ENCODE peak calls at places on chromosomes 3 and 15, in seven cellular contexts. One of them, this sample, is unnamed.

GRCh38 chr3:77871436-77871835 is 831.5 kb downstream of the ROBO2 start:
- DNase-seq in HL-60: no peak
- DNase-seq in left ventricle myocardium superior: no peak
- DNase-seq in stimulated activated CD8-positive, alpha-beta memory T cell treated with anti-CD3 and anti-CD28 coated beads, Interleukin-7, amount 100 ng/mL, for 1 hour: no peak
- DNase-seq in natural killer cell treated with Interleukin-12 subunit alpha and Interleukin-12 subunit beta and Interleukin-15 and Interleukin-18, amount 100 ng/mL, for 72 hours: no peak
- DNase-seq in IMR-90: no peak
- DNase-seq in GDM1: no peak
- DNase-seq in this sample: no peak

GRCh38 chr15:29704950-29705597 is 117.2 kb downstream of the TJP1 start:
- DNase-seq in HL-60: no peak
- DNase-seq in left ventricle myocardium superior: no peak
- DNase-seq in stimulated activated CD8-positive, alpha-beta memory T cell treated with anti-CD3 and anti-CD28 coated beads, Interleukin-7, amount 100 ng/mL, for 1 hour: no peak
- DNase-seq in natural killer cell treated with Interleukin-12 subunit alpha and Interleukin-12 subunit beta and Interleukin-15 and Interleukin-18, amount 100 ng/mL, for 72 hours: no peak
- DNase-seq in IMR-90: no peak
- DNase-seq in GDM1: no peak
- DNase-seq in this sample: no peak

GRCh38 chr3:108818404-108818803 is 4.2 kb upstream of the TRAT1 start:
- DNase-seq in HL-60: no peak
- DNase-seq in left ventricle myocardium superior: no peak
- DNase-seq in stimulated activated CD8-positive, alpha-beta memory T cell treated with anti-CD3 and anti-CD28 coated beads, Interleukin-7, amount 100 ng/mL, for 1 hour: peak; percentile 14
- DNase-seq in natural killer cell treated with Interleukin-12 subunit alpha and Interleukin-12 subunit beta and Interleukin-15 and Interleukin-18, amount 100 ng/mL, for 72 hours: no peak
- DNase-seq in IMR-90: peak; percentile 10
- DNase-seq in GDM1: no peak
- DNase-seq in this sample: no peak

GRCh38 chr15:88108991-88109390 is 147.5 kb downstream of the NTRK3 start:
- DNase-seq in HL-60: no peak
- DNase-seq in left ventricle myocardium superior: no peak
- DNase-seq in stimulated activated CD8-positive, alpha-beta memory T cell treated with anti-CD3 and anti-CD28 coated beads, Interleukin-7, amount 100 ng/mL, for 1 hour: no peak
- DNase-seq in natural killer cell treated with Interleukin-12 subunit alpha and Interleukin-12 subunit beta and Interleukin-15 and Interleukin-18, amount 100 ng/mL, for 72 hours: no peak
- DNase-seq in IMR-90: no peak
- DNase-seq in GDM1: no peak
- DNase-seq in this sample: no peak

GRCh38 chr15:75731248-75732100 is 18.8 kb upstream of the CSPG4 start:
- DNase-seq in HL-60: no peak
- DNase-seq in left ventricle myocardium superior: peak; percentile 68
- DNase-seq in stimulated activated CD8-positive, alpha-beta memory T cell treated with anti-CD3 and anti-CD28 coated beads, Interleukin-7, amount 100 ng/mL, for 1 hour: no peak
- DNase-seq in natural killer cell treated with Interleukin-12 subunit alpha and Interleukin-12 subunit beta and Interleukin-15 and Interleukin-18, amount 100 ng/mL, for 72 hours: peak; percentile 56
- DNase-seq in IMR-90: peak; percentile 51
- DNase-seq in GDM1: peak; percentile 18
- DNase-seq in this sample: no peak

GRCh38 chr3:155285936-155286335 is 7.5 kb downstream of the STRIT1 start:
- DNase-seq in HL-60: no peak
- DNase-seq in left ventricle myocardium superior: no peak
- DNase-seq in stimulated activated CD8-positive, alpha-beta memory T cell treated with anti-CD3 and anti-CD28 coated beads, Interleukin-7, amount 100 ng/mL, for 1 hour: no peak
- DNase-seq in natural killer cell treated with Interleukin-12 subunit alpha and Interleukin-12 subunit beta and Interleukin-15 and Interleukin-18, amount 100 ng/mL, for 72 hours: no peak
- DNase-seq in IMR-90: no peak
- DNase-seq in GDM1: no peak
- DNase-seq in this sample: no peak

GRCh38 chr15:39685367-39685766 is 97.3 kb downstream of the FSIP1 start:
- DNase-seq in HL-60: no peak
- DNase-seq in left ventricle myocardium superior: no peak
- DNase-seq in stimulated activated CD8-positive, alpha-beta memory T cell treated with anti-CD3 and anti-CD28 coated beads, Interleukin-7, amount 100 ng/mL, for 1 hour: no peak
- DNase-seq in natural killer cell treated with Interleukin-12 subunit alpha and Interleukin-12 subunit beta and Interleukin-15 and Interleukin-18, amount 100 ng/mL, for 72 hours: no peak
- DNase-seq in IMR-90: no peak
- DNase-seq in GDM1: no peak
- DNase-seq in this sample: no peak

GRCh38 chr3:57015912-57016311 is 44.6 kb upstream of the SPATA12 start:
- DNase-seq in HL-60: no peak
- DNase-seq in left ventricle myocardium superior: no peak
- DNase-seq in stimulated activated CD8-positive, alpha-beta memory T cell treated with anti-CD3 and anti-CD28 coated beads, Interleukin-7, amount 100 ng/mL, for 1 hour: no peak
- DNase-seq in natural killer cell treated with Interleukin-12 subunit alpha and Interleukin-12 subunit beta and Interleukin-15 and Interleukin-18, amount 100 ng/mL, for 72 hours: peak; percentile 8
- DNase-seq in IMR-90: no peak
- DNase-seq in GDM1: no peak
- DNase-seq in this sample: no peak

GRCh38 chr3:40719660-40720287 is 195.0 kb downstream of the ZNF621 start:
- DNase-seq in HL-60: no peak
- DNase-seq in left ventricle myocardium superior: no peak
- DNase-seq in stimulated activated CD8-positive, alpha-beta memory T cell treated with anti-CD3 and anti-CD28 coated beads, Interleukin-7, amount 100 ng/mL, for 1 hour: no peak
- DNase-seq in natural killer cell treated with Interleukin-12 subunit alpha and Interleukin-12 subunit beta and Interleukin-15 and Interleukin-18, amount 100 ng/mL, for 72 hours: no peak
- DNase-seq in IMR-90: no peak
- DNase-seq in GDM1: no peak
- DNase-seq in this sample: no peak

GRCh38 chr3:98513136-98513535 is 9.6 kb downstream of the CLDND1 start:
- DNase-seq in HL-60: peak; percentile 80
- DNase-seq in left ventricle myocardium superior: no peak
- DNase-seq in stimulated activated CD8-positive, alpha-beta memory T cell treated with anti-CD3 and anti-CD28 coated beads, Interleukin-7, amount 100 ng/mL, for 1 hour: no peak
- DNase-seq in natural killer cell treated with Interleukin-12 subunit alpha and Interleukin-12 subunit beta and Interleukin-15 and Interleukin-18, amount 100 ng/mL, for 72 hours: peak; percentile 61
- DNase-seq in IMR-90: peak; percentile 12
- DNase-seq in GDM1: no peak
- DNase-seq in this sample: no peak

GRCh38 chr3:46913644-46914043 is 36.1 kb downstream of the PTH1R start:
- DNase-seq in HL-60: no peak
- DNase-seq in left ventricle myocardium superior: peak; percentile 44
- DNase-seq in stimulated activated CD8-positive, alpha-beta memory T cell treated with anti-CD3 and anti-CD28 coated beads, Interleukin-7, amount 100 ng/mL, for 1 hour: no peak
- DNase-seq in natural killer cell treated with Interleukin-12 subunit alpha and Interleukin-12 subunit beta and Interleukin-15 and Interleukin-18, amount 100 ng/mL, for 72 hours: no peak
- DNase-seq in IMR-90: peak; percentile 81
- DNase-seq in GDM1: no peak
- DNase-seq in this sample: no peak

GRCh38 chr3:17645074-17645698 is 97.2 kb downstream of the TBC1D5 start:
- DNase-seq in HL-60: peak; percentile 7
- DNase-seq in left ventricle myocardium superior: no peak
- DNase-seq in stimulated activated CD8-positive, alpha-beta memory T cell treated with anti-CD3 and anti-CD28 coated beads, Interleukin-7, amount 100 ng/mL, for 1 hour: no peak
- DNase-seq in natural killer cell treated with Interleukin-12 subunit alpha and Interleukin-12 subunit beta and Interleukin-15 and Interleukin-18, amount 100 ng/mL, for 72 hours: no peak
- DNase-seq in IMR-90: peak; percentile 76
- DNase-seq in GDM1: peak; percentile 30
- DNase-seq in this sample: no peak

GRCh38 chr15:80010131-80010673 is 39.2 kb upstream of the BCL2A1 start:
- DNase-seq in HL-60: no peak
- DNase-seq in left ventricle myocardium superior: no peak
- DNase-seq in stimulated activated CD8-positive, alpha-beta memory T cell treated with anti-CD3 and anti-CD28 coated beads, Interleukin-7, amount 100 ng/mL, for 1 hour: no peak
- DNase-seq in natural killer cell treated with Interleukin-12 subunit alpha and Interleukin-12 subunit beta and Interleukin-15 and Interleukin-18, amount 100 ng/mL, for 72 hours: no peak
- DNase-seq in IMR-90: no peak
- DNase-seq in GDM1: no peak
- DNase-seq in this sample: no peak

GRCh38 chr3:13709706-13710105 is 160.8 kb downstream of the FBLN2 start:
- DNase-seq in HL-60: no peak
- DNase-seq in left ventricle myocardium superior: no peak
- DNase-seq in stimulated activated CD8-positive, alpha-beta memory T cell treated with anti-CD3 and anti-CD28 coated beads, Interleukin-7, amount 100 ng/mL, for 1 hour: no peak
- DNase-seq in natural killer cell treated with Interleukin-12 subunit alpha and Interleukin-12 subunit beta and Interleukin-15 and Interleukin-18, amount 100 ng/mL, for 72 hours: no peak
- DNase-seq in IMR-90: no peak
- DNase-seq in GDM1: no peak
- DNase-seq in this sample: no peak

GRCh38 chr3:174198199-174198598 is 660.9 kb upstream of the NAALADL2 start:
- DNase-seq in HL-60: no peak
- DNase-seq in left ventricle myocardium superior: no peak
- DNase-seq in stimulated activated CD8-positive, alpha-beta memory T cell treated with anti-CD3 and anti-CD28 coated beads, Interleukin-7, amount 100 ng/mL, for 1 hour: no peak
- DNase-seq in natural killer cell treated with Interleukin-12 subunit alpha and Interleukin-12 subunit beta and Interleukin-15 and Interleukin-18, amount 100 ng/mL, for 72 hours: no peak
- DNase-seq in IMR-90: peak; percentile 95
- DNase-seq in GDM1: no peak
- DNase-seq in this sample: no peak

GRCh38 chr15:47504624-47505256 is 212.6 kb upstream of the SEMA6D start:
- DNase-seq in HL-60: peak; percentile 33
- DNase-seq in left ventricle myocardium superior: no peak
- DNase-seq in stimulated activated CD8-positive, alpha-beta memory T cell treated with anti-CD3 and anti-CD28 coated beads, Interleukin-7, amount 100 ng/mL, for 1 hour: no peak
- DNase-seq in natural killer cell treated with Interleukin-12 subunit alpha and Interleukin-12 subunit beta and Interleukin-15 and Interleukin-18, amount 100 ng/mL, for 72 hours: no peak
- DNase-seq in IMR-90: no peak
- DNase-seq in GDM1: no peak
- DNase-seq in this sample: no peak

GRCh38 chr3:14834807-14835466 is 16.2 kb downstream of the FGD5 start:
- DNase-seq in HL-60: no peak
- DNase-seq in left ventricle myocardium superior: no peak
- DNase-seq in stimulated activated CD8-positive, alpha-beta memory T cell treated with anti-CD3 and anti-CD28 coated beads, Interleukin-7, amount 100 ng/mL, for 1 hour: no peak
- DNase-seq in natural killer cell treated with Interleukin-12 subunit alpha and Interleukin-12 subunit beta and Interleukin-15 and Interleukin-18, amount 100 ng/mL, for 72 hours: no peak
- DNase-seq in IMR-90: no peak
- DNase-seq in GDM1: no peak
- DNase-seq in this sample: no peak

GRCh38 chr15:25582886-25583285 is 144.1 kb upstream of the UBE3A start:
- DNase-seq in HL-60: no peak
- DNase-seq in left ventricle myocardium superior: no peak
- DNase-seq in stimulated activated CD8-positive, alpha-beta memory T cell treated with anti-CD3 and anti-CD28 coated beads, Interleukin-7, amount 100 ng/mL, for 1 hour: no peak
- DNase-seq in natural killer cell treated with Interleukin-12 subunit alpha and Interleukin-12 subunit beta and Interleukin-15 and Interleukin-18, amount 100 ng/mL, for 72 hours: no peak
- DNase-seq in IMR-90: no peak
- DNase-seq in GDM1: no peak
- DNase-seq in this sample: no peak

GRCh38 chr3:8742921-8743605 is 9.5 kb downstream of the CAV3 start:
- DNase-seq in HL-60: no peak
- DNase-seq in left ventricle myocardium superior: no peak
- DNase-seq in stimulated activated CD8-positive, alpha-beta memory T cell treated with anti-CD3 and anti-CD28 coated beads, Interleukin-7, amount 100 ng/mL, for 1 hour: no peak
- DNase-seq in natural killer cell treated with Interleukin-12 subunit alpha and Interleukin-12 subunit beta and Interleukin-15 and Interleukin-18, amount 100 ng/mL, for 72 hours: no peak
- DNase-seq in IMR-90: peak; percentile 74
- DNase-seq in GDM1: no peak
- DNase-seq in this sample: no peak

GRCh38 chr3:183584914-183585280 is 29.4 kb upstream of the KLHL6 start:
- DNase-seq in HL-60: no peak
- DNase-seq in left ventricle myocardium superior: no peak
- DNase-seq in stimulated activated CD8-positive, alpha-beta memory T cell treated with anti-CD3 and anti-CD28 coated beads, Interleukin-7, amount 100 ng/mL, for 1 hour: no peak
- DNase-seq in natural killer cell treated with Interleukin-12 subunit alpha and Interleukin-12 subunit beta and Interleukin-15 and Interleukin-18, amount 100 ng/mL, for 72 hours: no peak
- DNase-seq in IMR-90: no peak
- DNase-seq in GDM1: no peak
- DNase-seq in this sample: no peak

GRCh38 chr15:63052961-63053698 is 10.6 kb downstream of the TPM1 start:
- DNase-seq in HL-60: no peak
- DNase-seq in left ventricle myocardium superior: peak; percentile 59
- DNase-seq in stimulated activated CD8-positive, alpha-beta memory T cell treated with anti-CD3 and anti-CD28 coated beads, Interleukin-7, amount 100 ng/mL, for 1 hour: no peak
- DNase-seq in natural killer cell treated with Interleukin-12 subunit alpha and Interleukin-12 subunit beta and Interleukin-15 and Interleukin-18, amount 100 ng/mL, for 72 hours: no peak
- DNase-seq in IMR-90: no peak
- DNase-seq in GDM1: no peak
- DNase-seq in this sample: no peak

GRCh38 chr3:54859204-54859603 is 68.7 kb downstream of the LRTM1 start:
- DNase-seq in HL-60: no peak
- DNase-seq in left ventricle myocardium superior: no peak
- DNase-seq in stimulated activated CD8-positive, alpha-beta memory T cell treated with anti-CD3 and anti-CD28 coated beads, Interleukin-7, amount 100 ng/mL, for 1 hour: no peak
- DNase-seq in natural killer cell treated with Interleukin-12 subunit alpha and Interleukin-12 subunit beta and Interleukin-15 and Interleukin-18, amount 100 ng/mL, for 72 hours: no peak
- DNase-seq in IMR-90: peak; percentile 68
- DNase-seq in GDM1: no peak
- DNase-seq in this sample: no peak

GRCh38 chr3:37726445-37727000 is 135.2 kb upstream of the CTDSPL start:
- DNase-seq in HL-60: no peak
- DNase-seq in left ventricle myocardium superior: peak; percentile 36
- DNase-seq in stimulated activated CD8-positive, alpha-beta memory T cell treated with anti-CD3 and anti-CD28 coated beads, Interleukin-7, amount 100 ng/mL, for 1 hour: no peak
- DNase-seq in natural killer cell treated with Interleukin-12 subunit alpha and Interleukin-12 subunit beta and Interleukin-15 and Interleukin-18, amount 100 ng/mL, for 72 hours: no peak
- DNase-seq in IMR-90: no peak
- DNase-seq in GDM1: no peak
- DNase-seq in this sample: no peak

GRCh38 chr3:195767792-195768191 is 43.9 kb downstream of the MUC4 start:
- DNase-seq in HL-60: no peak
- DNase-seq in left ventricle myocardium superior: no peak
- DNase-seq in stimulated activated CD8-positive, alpha-beta memory T cell treated with anti-CD3 and anti-CD28 coated beads, Interleukin-7, amount 100 ng/mL, for 1 hour: no peak
- DNase-seq in natural killer cell treated with Interleukin-12 subunit alpha and Interleukin-12 subunit beta and Interleukin-15 and Interleukin-18, amount 100 ng/mL, for 72 hours: no peak
- DNase-seq in IMR-90: no peak
- DNase-seq in GDM1: no peak
- DNase-seq in this sample: no peak

GRCh38 chr3:70570584-70570983 is 258.1 kb upstream of the MDFIC2 start:
- DNase-seq in HL-60: no peak
- DNase-seq in left ventricle myocardium superior: no peak
- DNase-seq in stimulated activated CD8-positive, alpha-beta memory T cell treated with anti-CD3 and anti-CD28 coated beads, Interleukin-7, amount 100 ng/mL, for 1 hour: no peak
- DNase-seq in natural killer cell treated with Interleukin-12 subunit alpha and Interleukin-12 subunit beta and Interleukin-15 and Interleukin-18, amount 100 ng/mL, for 72 hours: no peak
- DNase-seq in IMR-90: no peak
- DNase-seq in GDM1: no peak
- DNase-seq in this sample: no peak

GRCh38 chr3:148077318-148077923 is 620.3 kb upstream of the AGTR1 start:
- DNase-seq in HL-60: no peak
- DNase-seq in left ventricle myocardium superior: no peak
- DNase-seq in stimulated activated CD8-positive, alpha-beta memory T cell treated with anti-CD3 and anti-CD28 coated beads, Interleukin-7, amount 100 ng/mL, for 1 hour: no peak
- DNase-seq in natural killer cell treated with Interleukin-12 subunit alpha and Interleukin-12 subunit beta and Interleukin-15 and Interleukin-18, amount 100 ng/mL, for 72 hours: no peak
- DNase-seq in IMR-90: peak; percentile 28
- DNase-seq in GDM1: no peak
- DNase-seq in this sample: no peak

GRCh38 chr15:89984421-89985010 is 16.6 kb upstream of the ZNF710 start:
- DNase-seq in HL-60: no peak
- DNase-seq in left ventricle myocardium superior: no peak
- DNase-seq in stimulated activated CD8-positive, alpha-beta memory T cell treated with anti-CD3 and anti-CD28 coated beads, Interleukin-7, amount 100 ng/mL, for 1 hour: no peak
- DNase-seq in natural killer cell treated with Interleukin-12 subunit alpha and Interleukin-12 subunit beta and Interleukin-15 and Interleukin-18, amount 100 ng/mL, for 72 hours: no peak
- DNase-seq in IMR-90: no peak
- DNase-seq in GDM1: no peak
- DNase-seq in this sample: no peak

GRCh38 chr3:55923626-55924025 is 436.5 kb upstream of the WNT5A start:
- DNase-seq in HL-60: no peak
- DNase-seq in left ventricle myocardium superior: no peak
- DNase-seq in stimulated activated CD8-positive, alpha-beta memory T cell treated with anti-CD3 and anti-CD28 coated beads, Interleukin-7, amount 100 ng/mL, for 1 hour: no peak
- DNase-seq in natural killer cell treated with Interleukin-12 subunit alpha and Interleukin-12 subunit beta and Interleukin-15 and Interleukin-18, amount 100 ng/mL, for 72 hours: no peak
- DNase-seq in IMR-90: no peak
- DNase-seq in GDM1: no peak
- DNase-seq in this sample: no peak

GRCh38 chr3:3281024-3281423 is 101.5 kb upstream of the CRBN start:
- DNase-seq in HL-60: no peak
- DNase-seq in left ventricle myocardium superior: no peak
- DNase-seq in stimulated activated CD8-positive, alpha-beta memory T cell treated with anti-CD3 and anti-CD28 coated beads, Interleukin-7, amount 100 ng/mL, for 1 hour: no peak
- DNase-seq in natural killer cell treated with Interleukin-12 subunit alpha and Interleukin-12 subunit beta and Interleukin-15 and Interleukin-18, amount 100 ng/mL, for 72 hours: no peak
- DNase-seq in IMR-90: no peak
- DNase-seq in GDM1: no peak
- DNase-seq in this sample: no peak